ENCODE peak calls at places on chromosomes 11 and 22, in five cellular contexts. One of them, this sample, is unnamed.

GRCh38 chr11:95549276-95549675 is 240.3 kb downstream of the FAM76B start:
- DNase-seq in A549: no peak
- DNase-seq in IMR-90: no peak
- DNase-seq in SK-N-SH: no peak
- DNase-seq in K562: no peak
- DNase-seq in this sample: no peak

GRCh38 chr11:118004543-118005223 is 18.5 kb downstream of the IL10RA start:
- DNase-seq in A549: no peak
- DNase-seq in IMR-90: no peak
- DNase-seq in SK-N-SH: no peak
- DNase-seq in K562: peak
- DNase-seq in this sample: no peak

GRCh38 chr11:68118753-68119448 is 2.3 kb downstream of the CHKA start:
- DNase-seq in A549: no peak
- DNase-seq in IMR-90: peak
- DNase-seq in SK-N-SH: no peak
- DNase-seq in K562: no peak
- DNase-seq in this sample: peak

GRCh38 chr22:46106279-46107022 is 43.9 kb upstream of the PPARA start:
- DNase-seq in A549: no peak
- DNase-seq in IMR-90: no peak
- DNase-seq in SK-N-SH: no peak
- DNase-seq in K562: no peak
- DNase-seq in this sample: no peak

GRCh38 chr11:100863080-100863581 is 176.0 kb downstream of the ARHGAP42 start:
- DNase-seq in A549: peak
- DNase-seq in IMR-90: peak
- DNase-seq in SK-N-SH: no peak
- DNase-seq in K562: peak
- DNase-seq in this sample: peak

GRCh38 chr11:111378773-111379499 is at the start of gene POU2AF1:
- DNase-seq in A549: no peak
- DNase-seq in IMR-90: peak
- DNase-seq in SK-N-SH: no peak
- DNase-seq in K562: no peak
- DNase-seq in this sample: peak

GRCh38 chr11:113542420-113542819 is 67.2 kb upstream of the DRD2 start:
- DNase-seq in A549: no peak
- DNase-seq in IMR-90: no peak
- DNase-seq in SK-N-SH: no peak
- DNase-seq in K562: no peak
- DNase-seq in this sample: no peak

GRCh38 chr11:106311531-106312230 is 234.2 kb downstream of the AASDHPPT start:
- DNase-seq in A549: no peak
- DNase-seq in IMR-90: no peak
- DNase-seq in SK-N-SH: no peak
- DNase-seq in K562: no peak
- DNase-seq in this sample: no peak

GRCh38 chr22:25202290-25202921 is 2.7 kb downstream of the CRYBB3 start:
- DNase-seq in A549: peak
- DNase-seq in IMR-90: peak
- DNase-seq in SK-N-SH: peak
- DNase-seq in K562: peak
- DNase-seq in this sample: peak

GRCh38 chr11:93662177-93662575 is 694 bp downstream of the CEP295 start:
- DNase-seq in A549: no peak
- DNase-seq in IMR-90: no peak
- DNase-seq in SK-N-SH: no peak
- DNase-seq in K562: no peak
- DNase-seq in this sample: no peak

GRCh38 chr22:45292675-45293402 is 8.1 kb downstream of the UPK3A start:
- DNase-seq in A549: no peak
- DNase-seq in IMR-90: no peak
- DNase-seq in SK-N-SH: no peak
- DNase-seq in K562: no peak
- DNase-seq in this sample: no peak

GRCh38 chr22:45217345-45217744 is 23.3 kb downstream of the KIAA0930 start:
- DNase-seq in A549: no peak
- DNase-seq in IMR-90: no peak
- DNase-seq in SK-N-SH: no peak
- DNase-seq in K562: no peak
- DNase-seq in this sample: no peak

GRCh38 chr11:20131744-20132666 is 28.3 kb downstream of the DBX1 start:
- DNase-seq in A549: peak
- DNase-seq in IMR-90: peak
- DNase-seq in SK-N-SH: peak
- DNase-seq in K562: peak
- DNase-seq in this sample: no peak

GRCh38 chr22:49826603-49827306 is 918 bp downstream of the BRD1 start:
- DNase-seq in A549: no peak
- DNase-seq in IMR-90: peak
- DNase-seq in SK-N-SH: peak
- DNase-seq in K562: peak
- DNase-seq in this sample: no peak

GRCh38 chr11:69131644-69132300 is 24.0 kb upstream of the SMIM38 start:
- DNase-seq in A549: peak
- DNase-seq in IMR-90: peak
- DNase-seq in SK-N-SH: peak
- DNase-seq in K562: peak
- DNase-seq in this sample: no peak

GRCh38 chr22:45475063-45475747 is 27.5 kb upstream of the FBLN1 start:
- DNase-seq in A549: no peak
- DNase-seq in IMR-90: peak
- DNase-seq in SK-N-SH: no peak
- DNase-seq in K562: no peak
- DNase-seq in this sample: no peak

GRCh38 chr11:49208006-49208721 is at the start of gene FOLH1:
- DNase-seq in A549: no peak
- DNase-seq in IMR-90: no peak
- DNase-seq in SK-N-SH: peak
- DNase-seq in K562: no peak
- DNase-seq in this sample: no peak

GRCh38 chr11:3022300-3022967 is 30.3 kb upstream of the NAP1L4 start:
- DNase-seq in A549: no peak
- DNase-seq in IMR-90: peak
- DNase-seq in SK-N-SH: no peak
- DNase-seq in K562: no peak
- DNase-seq in this sample: peak

GRCh38 chr11:126159719-126160344 is 51.6 kb downstream of the RPUSD4 start:
- DNase-seq in A549: no peak
- DNase-seq in IMR-90: no peak
- DNase-seq in SK-N-SH: no peak
- DNase-seq in K562: peak
- DNase-seq in this sample: no peak

GRCh38 chr11:16825091-16825490 is 86.6 kb downstream of the C11orf58 start:
- DNase-seq in A549: no peak
- DNase-seq in IMR-90: no peak
- DNase-seq in SK-N-SH: no peak
- DNase-seq in K562: no peak
- DNase-seq in this sample: no peak

GRCh38 chr11:107157146-107157808 is 139.0 kb upstream of the GUCY1A2 start:
- DNase-seq in A549: no peak
- DNase-seq in IMR-90: no peak
- DNase-seq in SK-N-SH: no peak
- DNase-seq in K562: no peak
- DNase-seq in this sample: no peak

GRCh38 chr11:132318421-132319157 is 948.2 kb downstream of the NTM start:
- DNase-seq in A549: no peak
- DNase-seq in IMR-90: peak
- DNase-seq in SK-N-SH: no peak
- DNase-seq in K562: no peak
- DNase-seq in this sample: no peak

GRCh38 chr11:123493393-123494063 is 63.5 kb downstream of the GRAMD1B start:
- DNase-seq in A549: no peak
- DNase-seq in IMR-90: no peak
- DNase-seq in SK-N-SH: no peak
- DNase-seq in K562: no peak
- DNase-seq in this sample: no peak

GRCh38 chr11:19286411-19286810 is 45.7 kb upstream of the E2F8 start:
- DNase-seq in A549: no peak
- DNase-seq in IMR-90: no peak
- DNase-seq in SK-N-SH: no peak
- DNase-seq in K562: no peak
- DNase-seq in this sample: no peak

GRCh38 chr22:43227231-43227630 is 40.3 kb upstream of the TTLL12 start:
- DNase-seq in A549: no peak
- DNase-seq in IMR-90: no peak
- DNase-seq in SK-N-SH: peak
- DNase-seq in K562: peak
- DNase-seq in this sample: no peak

GRCh38 chr11:36191941-36192340 is 97.3 kb downstream of the COMMD9 start:
- DNase-seq in A549: no peak
- DNase-seq in IMR-90: no peak
- DNase-seq in SK-N-SH: no peak
- DNase-seq in K562: no peak
- DNase-seq in this sample: no peak

GRCh38 chr11:66494458-66494857 is 14.2 kb downstream of the DPP3 start:
- DNase-seq in A549: no peak
- DNase-seq in IMR-90: no peak
- DNase-seq in SK-N-SH: no peak
- DNase-seq in K562: no peak
- DNase-seq in this sample: no peak

GRCh38 chr11:31417816-31418215 is 48.2 kb downstream of the DNAJC24 start:
- DNase-seq in A549: no peak
- DNase-seq in IMR-90: no peak
- DNase-seq in SK-N-SH: no peak
- DNase-seq in K562: no peak
- DNase-seq in this sample: no peak

GRCh38 chr11:120601566-120601965 is 90.0 kb downstream of the GRIK4 start:
- DNase-seq in A549: no peak
- DNase-seq in IMR-90: peak
- DNase-seq in SK-N-SH: no peak
- DNase-seq in K562: no peak
- DNase-seq in this sample: no peak

GRCh38 chr22:46293591-46294260 is 2.9 kb upstream of the GTSE1 start:
- DNase-seq in A549: no peak
- DNase-seq in IMR-90: peak
- DNase-seq in SK-N-SH: no peak
- DNase-seq in K562: no peak
- DNase-seq in this sample: no peak

GRCh38 chr22:38766076-38766777 is 10.4 kb upstream of the SUN2 start:
- DNase-seq in A549: peak
- DNase-seq in IMR-90: peak
- DNase-seq in SK-N-SH: peak
- DNase-seq in K562: peak
- DNase-seq in this sample: no peak

GRCh38 chr22:43226368-43226979 is 39.5 kb upstream of the TTLL12 start:
- DNase-seq in A549: no peak
- DNase-seq in IMR-90: peak
- DNase-seq in SK-N-SH: peak
- DNase-seq in K562: peak
- DNase-seq in this sample: no peak

GRCh38 chr22:32474635-32475427 is at the start of gene FBXO7:
- DNase-seq in A549: peak
- DNase-seq in IMR-90: peak
- DNase-seq in SK-N-SH: peak
- DNase-seq in K562: peak
- DNase-seq in this sample: peak

GRCh38 chr11:56886465-56886864 is 102.2 kb upstream of the OR5AK2 start:
- DNase-seq in A549: peak
- DNase-seq in IMR-90: no peak
- DNase-seq in SK-N-SH: no peak
- DNase-seq in K562: no peak
- DNase-seq in this sample: no peak

GRCh38 chr11:82557274-82557673 is 176.4 kb downstream of the FAM181B start:
- DNase-seq in A549: no peak
- DNase-seq in IMR-90: no peak
- DNase-seq in SK-N-SH: no peak
- DNase-seq in K562: no peak
- DNase-seq in this sample: peak

GRCh38 chr22:44816141-44816540 is 63.8 kb downstream of the ARHGAP8 start:
- DNase-seq in A549: no peak
- DNase-seq in IMR-90: no peak
- DNase-seq in SK-N-SH: no peak
- DNase-seq in K562: no peak
- DNase-seq in this sample: no peak

GRCh38 chr11:112902411-112903011 is 58.7 kb upstream of the NCAM1 start:
- DNase-seq in A549: no peak
- DNase-seq in IMR-90: no peak
- DNase-seq in SK-N-SH: no peak
- DNase-seq in K562: no peak
- DNase-seq in this sample: no peak

DNA sequence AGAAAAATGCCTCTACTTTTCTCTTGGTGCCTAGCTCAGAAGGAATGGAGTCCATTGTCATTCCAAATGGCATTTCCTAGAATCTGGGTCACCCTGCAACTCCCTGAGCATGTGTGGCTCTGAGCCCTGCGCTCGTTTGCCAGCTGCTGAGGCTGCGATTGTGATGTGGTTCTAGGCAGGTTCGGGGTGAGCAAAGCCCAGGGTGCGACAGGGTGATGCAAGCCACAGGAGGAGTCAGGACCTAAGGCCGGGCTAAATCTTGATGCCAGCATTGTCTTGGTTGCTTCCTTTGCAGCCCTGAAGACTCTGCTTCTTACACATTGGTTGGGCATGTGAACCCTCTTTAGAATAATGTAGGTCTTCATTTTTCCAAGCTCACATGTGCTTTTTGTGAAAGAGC is 131.0 kb downstream of the MORC2 start:
- DNase-seq in A549: no peak
- DNase-seq in IMR-90: no peak
- DNase-seq in SK-N-SH: no peak
- DNase-seq in K562: no peak
- DNase-seq in this sample: no peak
- TF ChIP-seq RCOR1 in A549: no peak
- TF ChIP-seq RCOR1 in IMR-90: no peak
- TF ChIP-seq RCOR1 in SK-N-SH: no peak
- TF ChIP-seq RCOR1 in K562: no peak
- TF ChIP-seq RCOR1 in this sample: no peak

GRCh38 chr11:130671801-130672700 is 223.6 kb downstream of the ADAMTS15 start:
- DNase-seq in A549: peak
- DNase-seq in IMR-90: peak
- DNase-seq in SK-N-SH: peak
- DNase-seq in K562: no peak
- DNase-seq in this sample: no peak
- TF ChIP-seq RCOR1 in A549: no peak
- TF ChIP-seq RCOR1 in IMR-90: peak
- TF ChIP-seq RCOR1 in SK-N-SH: no peak
- TF ChIP-seq RCOR1 in K562: no peak
- TF ChIP-seq RCOR1 in this sample: no peak

GRCh38 chr11:47589103-47589502 is 2.6 kb downstream of the FAM180B start:
- DNase-seq in A549: no peak
- DNase-seq in IMR-90: no peak
- DNase-seq in SK-N-SH: no peak
- DNase-seq in K562: no peak
- DNase-seq in this sample: no peak
- TF ChIP-seq RCOR1 in A549: no peak
- TF ChIP-seq RCOR1 in IMR-90: no peak
- TF ChIP-seq RCOR1 in SK-N-SH: no peak
- TF ChIP-seq RCOR1 in K562: no peak
- TF ChIP-seq RCOR1 in this sample: no peak

GRCh38 chr22:17578129-17578754 is 14.9 kb downstream of the SLC25A18 start:
- DNase-seq in A549: no peak
- DNase-seq in IMR-90: peak
- DNase-seq in SK-N-SH: no peak
- DNase-seq in K562: no peak
- DNase-seq in this sample: no peak
- TF ChIP-seq RCOR1 in A549: no peak
- TF ChIP-seq RCOR1 in IMR-90: no peak
- TF ChIP-seq RCOR1 in SK-N-SH: no peak
- TF ChIP-seq RCOR1 in K562: no peak
- TF ChIP-seq RCOR1 in this sample: no peak